ENCODE peak calls at places on chromosomes 3 and 15, in seven cellular contexts. Q is suprapubic skin, T is lung, H is AG09319, F is progenitor cell of endocrine pancreas, M is type B pancreatic cell, U is HFF-Myc. D is an unnamed sample.

GRCh38 chr3:98035208-98035607 is at the start of gene GABRR3:
- DNase-seq in Q (no peak), T (no peak), H (no peak), F (no peak), M (no peak), U (no peak), D (no peak)

GRCh38 chr3:128408693-128409620 is 57.7 kb downstream of the DNAJB8 start:
- DNase-seq in Q (no peak), T (no peak), H (no peak), F (no peak), M (no peak), U (no peak), D (no peak)

GRCh38 chr15:35047996-35048395 is 37.1 kb downstream of the NANOGP8 start:
- DNase-seq in Q (no peak), T (no peak), H (no peak), F (no peak), M (no peak), U (no peak), D (no peak)

GRCh38 chr3:55200916-55201315 is 273.1 kb upstream of the LRTM1 start:
- DNase-seq in Q (no peak), T (no peak), H (no peak), F (no peak), M (no peak), U (no peak), D (no peak)

GRCh38 chr3:188595890-188596376 is 442.0 kb downstream of the LPP start:
- DNase-seq in Q (no peak), T (no peak), H (peak), F (no peak), M (no peak), U (peak), D (no peak)

GRCh38 chr3:197468866-197469382 is 86.8 kb downstream of the BDH1 start:
- DNase-seq in Q (no peak), T (no peak), H (no peak), F (no peak), M (no peak), U (no peak), D (peak)

GRCh38 chr15:101637549-101638318 is 14.4 kb downstream of the TM2D3 start:
- DNase-seq in Q (no peak), T (no peak), H (no peak), F (no peak), M (no peak), U (no peak), D (no peak)

GRCh38 chr15:57589276-57590073 is 2.2 kb upstream of the MYZAP start:
- DNase-seq in Q (peak), T (no peak), H (no peak), F (no peak), M (no peak), U (no peak), D (no peak)

GRCh38 chr3:58341376-58341775 is 8.7 kb downstream of the PXK start:
- DNase-seq in Q (no peak), T (no peak), H (no peak), F (no peak), M (no peak), U (no peak), D (no peak)

GRCh38 chr3:169662215-169663070 is 1.1 kb downstream of the MECOM start:
- DNase-seq in Q (no peak), T (peak), H (no peak), F (peak), M (peak), U (no peak), D (peak)

GRCh38 chr3:143700431-143700975 is 147.8 kb downstream of the SLC9A9 start:
- DNase-seq in Q (no peak), T (no peak), H (no peak), F (no peak), M (no peak), U (no peak), D (no peak)

GRCh38 chr3:42473083-42473932 is 29.1 kb upstream of the VIPR1 start:
- DNase-seq in Q (no peak), T (peak), H (no peak), F (no peak), M (no peak), U (peak), D (no peak)

GRCh38 chr15:79970921-79971434 is at the start of gene BCL2A1:
- DNase-seq in Q (no peak), T (no peak), H (peak), F (no peak), M (no peak), U (peak), D (no peak)

GRCh38 chr3:54951405-54951804 is 23.5 kb upstream of the LRTM1 start:
- DNase-seq in Q (peak), T (peak), H (peak), F (peak), M (no peak), U (peak), D (peak)

GRCh38 chr15:89381330-89381729 is 46.7 kb upstream of the POLG start:
- DNase-seq in Q (no peak), T (no peak), H (no peak), F (no peak), M (no peak), U (no peak), D (no peak)

GRCh38 chr3:45227946-45228345 is 1.9 kb upstream of the TMEM158 start:
- DNase-seq in Q (no peak), T (no peak), H (no peak), F (no peak), M (no peak), U (no peak), D (no peak)

GRCh38 chr3:54093849-54094248 is 28.5 kb upstream of the CACNA2D3 start:
- DNase-seq in Q (no peak), T (no peak), H (no peak), F (no peak), M (no peak), U (no peak), D (no peak)

GRCh38 chr3:14127106-14127505 is 2.3 kb downstream of the TMEM43 start:
- DNase-seq in Q (no peak), T (no peak), H (no peak), F (no peak), M (peak), U (no peak), D (no peak)

GRCh38 chr3:126807795-126808194 is 103.8 kb downstream of the CHCHD6 start:
- DNase-seq in Q (no peak), T (no peak), H (no peak), F (no peak), M (no peak), U (no peak), D (no peak)

GRCh38 chr15:38307251-38307650 is 54.6 kb downstream of the SPRED1 start:
- DNase-seq in Q (no peak), T (no peak), H (no peak), F (no peak), M (no peak), U (no peak), D (no peak)

GRCh38 chr3:157086053-157086761 is 73.7 kb downstream of the CCNL1 start:
- DNase-seq in Q (no peak), T (no peak), H (no peak), F (no peak), M (no peak), U (no peak), D (no peak)

GRCh38 chr3:58630081-58630709 is 36.4 kb downstream of the FAM3D start:
- DNase-seq in Q (peak), T (peak), H (peak), F (peak), M (peak), U (peak), D (peak)

GRCh38 chr15:88218557-88219214 is 37.9 kb downstream of the NTRK3 start:
- DNase-seq in Q (no peak), T (no peak), H (no peak), F (no peak), M (no peak), U (no peak), D (no peak)

GRCh38 chr15:58355965-58356358 is 75.8 kb upstream of the LIPC start:
- DNase-seq in Q (no peak), T (no peak), H (no peak), F (no peak), M (no peak), U (no peak), D (no peak)

GRCh38 chr15:60660290-60661051 is 181.5 kb upstream of the ICE2 start:
- DNase-seq in Q (no peak), T (no peak), H (peak), F (no peak), M (no peak), U (peak), D (no peak)

GRCh38 chr15:38251726-38252480 is 733 bp upstream of the SPRED1 start:
- DNase-seq in Q (peak), T (peak), H (peak), F (peak), M (peak), U (peak), D (peak)

GRCh38 chr3:127410678-127411077 is 122.8 kb upstream of the PRR20G start:
- DNase-seq in Q (no peak), T (peak), H (no peak), F (no peak), M (no peak), U (no peak), D (no peak)

GRCh38 chr3:147940400-147940799 is 531.2 kb downstream of the ZIC1 start:
- DNase-seq in Q (no peak), T (no peak), H (no peak), F (no peak), M (no peak), U (no peak), D (no peak)

GRCh38 chr3:197752107-197752506 is 2.4 kb downstream of the FYTTD1 start:
- DNase-seq in Q (no peak), T (no peak), H (no peak), F (no peak), M (no peak), U (no peak), D (no peak)

GRCh38 chr3:53114011-53114400 is 16.2 kb downstream of the RFT1 start:
- DNase-seq in Q (peak), T (peak), H (peak), F (peak), M (peak), U (peak), D (peak)

GRCh38 chr3:130276203-130276803 is 69.2 kb upstream of the COL6A5 start:
- DNase-seq in Q (no peak), T (no peak), H (peak), F (no peak), M (no peak), U (peak), D (no peak)
- TF ChIP-seq CTCF in Q (peak), T (peak), H (peak), F (peak), M (peak), U (peak), D (peak)

DNA sequence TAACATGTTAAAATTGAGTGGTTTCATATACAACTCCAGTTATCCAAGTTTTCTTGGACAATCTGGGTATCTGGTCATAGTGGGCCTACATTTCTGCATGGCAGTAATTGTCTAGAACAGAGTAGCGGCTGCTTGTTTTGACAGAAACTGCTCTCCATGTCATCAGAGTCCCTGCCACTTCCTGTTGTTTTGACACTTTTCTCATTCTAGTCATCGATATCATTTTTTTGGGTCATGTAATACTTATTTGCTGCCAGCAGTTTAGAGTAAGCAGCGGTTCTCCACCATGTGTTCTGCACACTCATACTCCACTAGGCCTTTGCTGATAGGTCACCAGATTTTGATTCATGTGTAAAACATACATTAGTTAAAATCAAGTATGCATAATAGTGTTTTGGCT is 81.5 kb downstream of the SLC25A26 start:
- DNase-seq in Q (no peak), T (no peak), H (no peak), F (no peak), M (no peak), U (no peak), D (no peak)
- TF ChIP-seq CTCF in Q (no peak), T (no peak), H (no peak), F (no peak), M (no peak), U (no peak), D (no peak)

DNA sequence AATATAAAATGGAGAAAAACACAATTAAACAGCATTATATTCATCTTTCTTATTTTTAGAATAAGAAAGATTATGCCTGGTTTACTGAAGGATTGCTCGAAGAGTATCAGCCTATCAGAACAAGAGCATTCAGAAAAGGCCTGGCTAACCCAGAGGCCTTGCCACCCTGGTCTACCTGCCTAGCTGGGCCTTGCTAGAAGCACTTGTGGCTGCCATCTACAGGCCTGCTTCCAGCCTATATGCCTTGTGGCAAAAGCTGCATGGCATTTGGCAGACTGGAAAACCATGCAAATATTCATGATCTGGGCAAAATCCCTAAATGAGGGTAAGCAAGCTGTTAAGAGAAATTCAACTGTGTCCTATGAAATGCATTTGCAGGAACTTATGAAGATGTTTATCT is 9.3 kb upstream of the ATP13A4 start:
- DNase-seq in Q (no peak), T (peak), H (no peak), F (no peak), M (no peak), U (no peak), D (no peak)
- TF ChIP-seq CTCF in Q (no peak), T (no peak), H (no peak), F (peak), M (no peak), U (peak), D (no peak)

GRCh38 chr15:40937762-40938529 is 8.8 kb downstream of the DLL4 start:
- DNase-seq in Q (no peak), T (no peak), H (no peak), F (no peak), M (no peak), U (no peak), D (peak)
- TF ChIP-seq CTCF in Q (peak), T (no peak), H (no peak), F (peak), M (peak), U (peak), D (peak)

DNA sequence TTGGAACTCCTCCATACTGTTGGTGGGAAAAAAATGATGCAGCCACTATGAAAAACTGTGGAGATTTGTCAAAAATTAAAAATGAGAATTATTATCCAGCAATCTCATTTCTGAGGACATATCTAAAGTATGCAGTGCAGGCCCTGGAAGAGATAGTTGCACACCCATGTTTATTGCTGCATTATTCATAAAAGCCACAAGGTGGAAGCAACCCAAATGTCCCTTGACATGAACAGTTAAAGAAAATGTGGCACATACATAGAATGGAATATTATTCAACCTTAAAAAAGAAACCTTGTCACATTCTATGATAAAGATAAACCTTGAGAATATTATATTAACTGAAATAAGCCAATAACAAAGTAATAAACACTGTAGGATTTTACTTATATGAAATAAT is 80.9 kb upstream of the ARHGEF26 start:
- DNase-seq in Q (no peak), T (no peak), H (no peak), F (no peak), M (no peak), U (no peak), D (no peak)
- TF ChIP-seq CTCF in Q (peak), T (no peak), H (peak), F (peak), M (peak), U (peak), D (peak)

GRCh38 chr3:63661242-63661641 is 8.8 kb downstream of the SNTN start:
- DNase-seq in Q (no peak), T (no peak), H (no peak), F (no peak), M (no peak), U (no peak), D (no peak)

GRCh38 chr3:63656791-63657190 is 4.3 kb downstream of the SNTN start:
- DNase-seq in Q (no peak), T (no peak), H (no peak), F (no peak), M (no peak), U (no peak), D (no peak)

GRCh38 chr3:63662011-63662410 is 9.5 kb downstream of the SNTN start:
- DNase-seq in Q (no peak), T (no peak), H (no peak), F (no peak), M (no peak), U (no peak), D (no peak)

GRCh38 chr3:63662500-63662899 is 10.0 kb downstream of the SNTN start:
- DNase-seq in Q (no peak), T (no peak), H (no peak), F (no peak), M (no peak), U (no peak), D (no peak)
- TF ChIP-seq CTCF in Q (no peak), T (no peak), H (peak), F (peak), M (no peak), U (no peak), D (no peak)

GRCh38 chr3:186283651-186284445 is 78.2 kb downstream of the DGKG start:
- DNase-seq in Q (no peak), T (no peak), H (no peak), F (no peak), M (no peak), U (no peak), D (no peak)
- TF ChIP-seq CTCF in Q (no peak), T (no peak), H (no peak), F (no peak), M (no peak), U (no peak), D (no peak)